ENCODE peak calls at places on chromosomes 11 and 22, in seven cellular contexts. T is sigmoid colon, D is psoas muscle, F is prostate gland, M is body of pancreas, L is IMR-90, H is endothelial cell of umbilical vein. I is an unnamed sample. For H3K4me1 and H3K36me3, the result is how much of the 10 kb centered on the place peaks cover.

GRCh38 chr11:132866783-132867545 is 665.3 kb downstream of the OPCML start:
- DNase-seq in F (no peak), T (no peak), D (no peak), H (peak), M (no peak), L (peak), I (no peak)

GRCh38 chr11:123580557-123581275 is 73.7 kb downstream of the SCN3B start:
- DNase-seq in F (peak), M (peak), D (peak), H (peak), T (no peak), L (peak), I (peak)

GRCh38 chr22:27867114-27867957 is 51.7 kb downstream of the PITPNB start:
- DNase-seq in F (no peak), T (no peak), L (no peak), D (no peak), H (peak), M (no peak), I (no peak)

GRCh38 chr11:3939651-3940190 is 84.3 kb downstream of the STIM1 start:
- DNase-seq in H (no peak), T (no peak), M (no peak), D (no peak), L (peak), F (no peak), I (no peak)

GRCh38 chr11:112174789-112175595 is at the start of gene BCO2:
- DNase-seq in F (peak), M (peak), H (peak), D (peak), T (peak), L (peak), I (peak)

GRCh38 chr11:118785362-118785761 is 5.6 kb downstream of the DDX6 start:
- DNase-seq in L (peak), D (no peak), H (no peak), T (no peak), F (no peak), M (no peak), I (no peak)

GRCh38 chr11:85827768-85828639 is 17.1 kb upstream of the SYTL2 start:
- DNase-seq in D (no peak), F (no peak), M (no peak), T (no peak), H (peak), L (peak), I (no peak)

GRCh38 chr11:1826552-1827094 is 8.2 kb upstream of the SYT8 start:
- DNase-seq in M (peak), F (no peak), H (no peak), L (peak), T (peak), D (no peak), I (peak)

GRCh38 chr11:96238563-96239166 is 104.3 kb downstream of the MAML2 start:
- DNase-seq in F (no peak), T (no peak), M (no peak), D (no peak), H (no peak), L (peak), I (no peak)

GRCh38 chr11:12377824-12378593 is 638 bp downstream of the PARVA start:
- DNase-seq in H (peak), T (peak), F (peak), M (peak), D (peak), L (peak), I (peak)

GRCh38 chr11:105613183-105613582 is 3.3 kb downstream of the GRIA4 start:
- DNase-seq in D (no peak), T (no peak), L (no peak), M (no peak), F (no peak), H (no peak), I (no peak)

GRCh38 chr11:11949482-11949881 is 58.9 kb downstream of the DKK3 start:
- DNase-seq in M (no peak), T (no peak), D (no peak), L (peak), H (no peak), F (no peak), I (no peak)

GRCh38 chr11:95549276-95549675 is 240.3 kb downstream of the FAM76B start:
- DNase-seq in H (no peak), D (no peak), L (no peak), F (no peak), T (no peak), M (no peak), I (no peak)

GRCh38 chr11:96098511-96099241 is 174.8 kb upstream of the MTMR2 start:
- DNase-seq in D (no peak), T (no peak), L (peak), H (no peak), F (no peak), M (no peak), I (no peak)

GRCh38 chr11:41996558-41996957 is 537.1 kb upstream of the LRRC4C start:
- DNase-seq in L (no peak), M (no peak), T (no peak), D (no peak), F (no peak), H (no peak), I (no peak)

GRCh38 chr11:46951864-46952263 is 15.3 kb downstream of the CSTPP1 start:
- DNase-seq in T (no peak), H (peak), L (peak), M (no peak), D (no peak), F (no peak), I (no peak)

GRCh38 chr22:50576070-50576469 is 2.2 kb downstream of the CPT1B start:
- DNase-seq in M (no peak), F (no peak), L (peak), T (no peak), H (peak), D (no peak), I (peak)
- TF ChIP-seq CTCF in M (no peak), F (no peak), L (peak), T (no peak), H (peak), D (peak), I (peak)

DNA sequence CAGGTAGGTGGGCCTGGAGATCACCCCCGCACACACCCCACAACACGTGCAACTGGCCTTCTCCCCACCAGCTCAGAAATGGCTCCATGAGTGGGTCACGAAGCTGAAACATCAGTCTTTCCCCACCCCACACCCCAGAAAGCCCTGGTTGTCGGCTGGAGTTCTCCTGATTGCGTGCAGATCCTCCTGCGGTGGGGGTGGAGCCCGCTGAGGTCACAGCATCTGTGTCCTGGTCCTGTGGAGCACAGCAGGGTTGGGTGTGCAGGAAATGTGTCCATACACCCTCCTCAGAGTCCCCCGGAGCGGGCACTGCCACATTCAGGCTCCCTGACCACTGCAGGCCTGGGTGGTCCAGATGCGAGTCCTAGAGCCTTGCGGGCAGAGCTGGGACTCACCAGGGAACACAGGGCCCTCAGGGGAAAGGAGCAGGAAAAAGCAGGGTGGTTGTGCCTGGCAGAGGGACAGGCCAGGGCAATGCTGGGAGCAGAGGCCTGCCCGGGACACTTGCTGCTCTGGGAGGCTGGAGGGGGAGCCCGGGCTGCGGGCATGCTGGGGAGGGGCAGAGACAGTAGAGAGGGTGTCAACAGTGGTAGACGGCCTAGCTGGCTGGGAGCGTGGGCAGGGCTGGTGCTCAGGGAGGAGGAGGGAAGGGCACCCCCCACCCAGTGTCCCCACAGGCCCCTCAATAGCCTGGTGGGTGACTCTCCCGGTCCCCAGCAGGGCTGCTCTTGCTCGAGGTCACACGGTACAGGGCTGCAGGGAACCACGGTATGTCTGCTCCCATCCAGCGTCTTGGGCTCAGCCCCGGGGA is 42.4 kb upstream of the PPARA start:
- DNase-seq in M (peak), H (no peak), D (no peak), F (no peak), T (peak), L (no peak), I (peak)
- H3K4me1 ChIP-seq in M (half or more), H (under half), D (half or more), F (half or more), T (half or more), L (under half), I (half or more)

GRCh38 chr22:43843783-43844530 is 18.4 kb downstream of the SULT4A1 start:
- DNase-seq in F (no peak), M (no peak), D (peak), H (no peak), T (no peak), L (no peak), I (peak)

GRCh38 chr22:43847376-43848289 is 14.7 kb downstream of the SULT4A1 start:
- DNase-seq in H (no peak), D (peak), F (no peak), T (peak), L (no peak), M (peak), I (peak)

GRCh38 chr22:43844560-43845545 is 17.5 kb downstream of the SULT4A1 start:
- DNase-seq in L (no peak), T (no peak), D (peak), H (no peak), F (no peak), M (no peak), I (no peak)

GRCh38 chr22:43846966-43847365 is 15.3 kb downstream of the SULT4A1 start:
- DNase-seq in L (no peak), H (no peak), D (no peak), F (no peak), M (no peak), T (no peak), I (no peak)

DNA sequence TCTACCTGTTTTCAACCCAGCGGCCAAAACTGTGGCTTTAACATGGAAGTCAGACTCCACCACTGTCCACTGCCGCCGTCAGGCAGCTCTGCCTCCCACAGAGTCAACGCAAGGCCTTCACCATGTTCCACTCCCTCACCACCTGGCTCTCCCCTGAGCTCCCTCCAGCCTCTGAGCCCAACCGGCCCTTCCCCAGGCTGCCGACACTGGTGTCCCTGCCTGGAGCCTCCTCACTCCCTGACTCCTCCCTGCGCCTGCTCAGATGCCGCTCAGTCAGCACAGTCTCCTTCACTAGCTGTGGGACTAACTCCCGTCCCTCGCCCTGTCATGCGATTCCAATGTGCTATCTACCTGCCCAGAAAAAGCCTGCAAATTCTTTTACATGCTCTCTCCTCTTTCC is 16.3 kb downstream of the SULT4A1 start:
- DNase-seq in F (no peak), T (no peak), D (peak), H (no peak), L (no peak), M (no peak), I (no peak)
- H3K36me3 ChIP-seq in F (under half), T (under half), D (under half), H (under half), L (under half), M (under half), I (under half)

GRCh38 chr22:42227435-42227834 is 43.0 kb downstream of the TCF20 start:
- DNase-seq in M (no peak), L (no peak), F (no peak), D (no peak), T (no peak), H (no peak), I (no peak)

GRCh38 chr22:42217752-42218280 is 52.6 kb downstream of the TCF20 start:
- DNase-seq in L (peak), H (peak), T (no peak), M (no peak), F (no peak), D (no peak), I (no peak)

GRCh38 chr22:42217019-42217751 is 53.3 kb downstream of the TCF20 start:
- DNase-seq in T (no peak), F (no peak), L (peak), M (no peak), D (no peak), H (no peak), I (no peak)

GRCh38 chr22:42222140-42222539 is 48.3 kb downstream of the TCF20 start:
- DNase-seq in D (no peak), H (no peak), F (no peak), M (no peak), L (no peak), T (no peak), I (no peak)
- TF ChIP-seq CTCF in D (no peak), H (no peak), F (no peak), M (no peak), L (no peak), T (no peak), I (no peak)

GRCh38 chr22:24180316-24181087 is 785 bp upstream of the SUSD2 start:
- DNase-seq in M (no peak), T (no peak), L (no peak), F (no peak), D (peak), H (no peak), I (no peak)
- H3K4me1 ChIP-seq in M (under half), T (half or more), L (under half), F (under half), D (under half), H (under half), I (under half)

GRCh38 chr22:24171822-24172221 is 9.5 kb upstream of the SUSD2 start:
- DNase-seq in M (no peak), L (no peak), D (no peak), T (no peak), H (no peak), F (no peak), I (no peak)

GRCh38 chr22:24170189-24170588 is 11.1 kb upstream of the SUSD2 start:
- DNase-seq in H (no peak), T (no peak), D (no peak), M (no peak), F (no peak), L (no peak), I (peak)

GRCh38 chr22:24166811-24167210 is 14.5 kb upstream of the SUSD2 start:
- DNase-seq in T (no peak), H (no peak), D (no peak), F (no peak), M (no peak), L (no peak), I (no peak)

GRCh38 chr22:24169439-24170058 is 11.7 kb upstream of the SUSD2 start:
- DNase-seq in L (no peak), H (no peak), D (no peak), M (no peak), T (no peak), F (no peak), I (no peak)

DNA sequence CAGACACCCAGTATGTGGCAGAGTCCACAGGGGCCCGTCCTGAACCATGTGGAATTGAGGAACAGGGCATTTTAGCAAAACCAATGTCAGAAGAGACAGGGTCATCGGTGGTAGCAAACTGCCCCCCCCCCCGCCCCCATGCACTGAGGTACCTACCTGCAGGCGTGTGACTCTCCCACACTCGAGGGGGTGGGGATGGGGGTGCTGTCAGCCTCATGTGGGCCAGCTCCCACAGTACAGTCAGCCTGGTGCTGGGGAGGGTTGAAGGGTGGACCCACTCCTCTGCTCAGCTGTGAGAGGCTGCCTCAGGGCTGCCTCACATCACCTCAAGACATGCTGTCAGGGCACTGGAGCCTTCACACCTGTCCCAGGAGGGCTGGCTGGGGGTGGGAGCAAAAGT is 10.7 kb upstream of the SUSD2 start:
- DNase-seq in F (no peak), T (no peak), H (no peak), D (no peak), L (no peak), M (no peak), I (no peak)
- H3K36me3 ChIP-seq in F (under half), T (under half), H (under half), D (half or more), L (half or more), M (under half), I (under half)

DNA sequence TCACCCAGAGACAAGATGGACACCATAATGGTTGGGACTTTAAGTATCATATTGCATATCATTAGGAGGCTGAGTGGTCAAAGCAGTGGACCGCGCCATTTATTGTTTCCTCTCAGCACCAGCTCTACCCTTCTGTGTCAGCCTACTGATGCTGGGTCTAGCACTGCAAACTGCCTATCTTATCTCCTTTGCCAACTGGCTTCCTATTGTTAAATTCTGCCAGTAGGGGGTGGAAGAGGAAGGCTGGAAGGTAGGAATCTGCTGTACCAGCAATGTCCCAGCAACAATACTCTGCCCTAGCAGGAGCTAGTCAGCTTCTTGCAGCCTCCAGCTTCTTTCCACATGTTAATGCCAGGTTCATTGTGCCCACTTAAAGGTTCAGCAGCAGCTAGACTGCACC is 367.1 kb upstream of the PDGFD start:
- DNase-seq in L (no peak), T (no peak), H (peak), D (no peak), M (no peak), F (no peak), I (no peak)
- TF ChIP-seq CTCF in L (peak), T (no peak), H (peak), D (no peak), M (no peak), F (no peak), I (peak)

GRCh38 chr11:45446426-45446825 is 160.3 kb upstream of the SYT13 start:
- DNase-seq in H (no peak), T (no peak), D (no peak), M (no peak), L (no peak), F (no peak), I (no peak)
- H3K4me1 ChIP-seq in H (under half), T (under half), D (under half), M (under half), L (under half), F (under half), I (under half)

DNA sequence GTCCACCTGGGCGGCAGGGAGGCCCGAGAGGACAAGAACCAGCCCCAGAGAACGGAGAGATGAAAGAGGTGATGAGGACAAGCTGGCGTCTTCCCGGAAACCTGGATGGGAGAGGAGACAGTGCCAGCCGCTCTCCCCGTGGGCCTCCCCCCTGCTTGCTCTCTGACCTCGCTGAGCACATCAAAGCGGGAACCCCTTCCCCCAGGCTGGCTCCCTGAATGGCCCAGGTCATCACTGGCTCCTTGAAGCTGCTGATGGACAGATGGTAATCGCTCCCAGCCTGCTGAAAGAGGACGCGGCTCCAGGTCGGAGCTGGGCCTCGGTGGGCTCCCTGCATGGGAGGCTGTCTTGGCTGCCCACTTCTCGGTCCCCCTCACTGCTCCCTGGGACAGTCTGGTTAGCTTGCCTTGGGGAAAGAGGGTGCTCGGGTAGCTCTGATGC is 18.4 kb downstream of the RPUSD4 start:
- DNase-seq in L (no peak), T (no peak), D (no peak), M (no peak), H (no peak), F (no peak), I (no peak)
- H3K36me3 ChIP-seq in L (under half), T (under half), D (half or more), M (under half), H (under half), F (under half), I (half or more)

I was measured in BE2C.